ENCODE peak calls at places on chromosomes 12 and 14, in ten cellular contexts. D is T-helper 1 cell, S is NCI-H69, P is cardiac fibroblast, Z is HFF-Myc, U is fibroblast of pulmonary artery, K is GM19239, G is H7, X is BE2C, J is WTC11. A is an unnamed sample.

GRCh38 chr14:74437654-74438053 is 11.6 kb upstream of the SYNDIG1L start:
- DNase-seq in D (no peak), S (no peak), P (peak), Z (no peak), U (peak), K (no peak), G (peak), X (no peak), J (no peak), A (no peak)

GRCh38 chr12:79782197-79782890 is 91.6 kb upstream of the PAWR start:
- DNase-seq in D (no peak), S (peak), P (peak), Z (no peak), U (peak), K (no peak), G (no peak), X (no peak), J (no peak), A (no peak)

GRCh38 chr14:101885254-101885576 is 79.2 kb upstream of the DYNC1H1 start:
- DNase-seq in D (no peak), S (no peak), P (no peak), Z (no peak), U (no peak), K (no peak), G (no peak), X (no peak), J (no peak), A (no peak)

GRCh38 chr12:132429122-132429931 is 60.6 kb upstream of the FBRSL1 start:
- DNase-seq in D (no peak), S (peak), P (no peak), Z (no peak), U (no peak), K (no peak), G (peak), X (no peak), J (peak), A (no peak)

GRCh38 chr12:124703852-124704251 is 136.4 kb upstream of the NCOR2 start:
- DNase-seq in D (no peak), S (no peak), P (no peak), Z (no peak), U (no peak), K (no peak), G (no peak), X (no peak), J (no peak), A (no peak)

GRCh38 chr14:106522990-106523389 is 996.6 kb downstream of the TMEM121 start:
- DNase-seq in D (no peak), S (no peak), P (no peak), Z (no peak), U (no peak), K (no peak), G (no peak), X (no peak), J (no peak), A (no peak)

GRCh38 chr14:22646570-22647254 is 2.6 kb upstream of the OR6J1 start:
- DNase-seq in D (no peak), S (no peak), P (peak), Z (no peak), U (peak), K (no peak), G (no peak), X (no peak), J (no peak), A (no peak)

GRCh38 chr12:42698213-42698612 is 108.7 kb upstream of the PRICKLE1 start:
- DNase-seq in D (no peak), S (no peak), P (peak), Z (no peak), U (peak), K (no peak), G (no peak), X (no peak), J (no peak), A (no peak)

GRCh38 chr14:46580941-46581671 is 70.5 kb downstream of the RPL10L start:
- DNase-seq in D (no peak), S (peak), P (peak), Z (no peak), U (peak), K (no peak), G (peak), X (peak), J (peak), A (no peak)

GRCh38 chr12:16198884-16199283 is 78.6 kb downstream of the SLC15A5 start:
- DNase-seq in D (no peak), S (peak), P (no peak), Z (no peak), U (no peak), K (no peak), G (peak), X (no peak), J (peak), A (no peak)

GRCh38 chr14:89957791-89958190 is 2.1 kb downstream of the TDP1 start:
- DNase-seq in D (no peak), S (no peak), P (no peak), Z (no peak), U (no peak), K (no peak), G (no peak), X (no peak), J (no peak), A (no peak)